ENCODE peak calls at places on chromosome 6, in four cellular contexts. Z is naive thymus-derived CD4-positive, alpha-beta T cell; M is IMR-90; W is Calu3. I is an unnamed sample.
A peak's percentile ranks its signal among the peaks of the same experiment; 100 is the strongest.

GRCh38 chr6:25013249-25013648 is 77.5 kb upstream of the RIPOR2 start:
- DNase-seq in M (no peak), Z (no peak), W (peak; percentile 33), I (no peak)

GRCh38 chr6:142323377-142323776 is 21.6 kb downstream of the ADGRG6 start:
- DNase-seq in Z (no peak), M (no peak), W (no peak), I (no peak)

GRCh38 chr6:22575190-22575589 is 5.8 kb downstream of the HDGFL1 start:
- DNase-seq in Z (no peak), M (peak; percentile 53), W (no peak), I (no peak)

GRCh38 chr6:34235605-34236422 is 859 bp upstream of the HMGA1 start:
- DNase-seq in M (peak; percentile 92), Z (peak; percentile 80), W (peak; percentile 85), I (no peak)

GRCh38 chr6:119879731-119880130 is 530.2 kb upstream of the MAN1A1 start:
- DNase-seq in W (no peak), M (no peak), Z (no peak), I (no peak)

GRCh38 chr6:87756858-87757257 is 54.8 kb upstream of the AKIRIN2 start:
- DNase-seq in Z (no peak), W (no peak), M (peak; percentile 83), I (no peak)

GRCh38 chr6:16608444-16608843 is 152.8 kb downstream of the ATXN1 start:
- DNase-seq in M (no peak), Z (no peak), W (no peak), I (no peak)

GRCh38 chr6:36914227-36914794 is 28.6 kb downstream of the C6orf89 start:
- DNase-seq in Z (no peak), M (peak; percentile 56), W (peak; percentile 88), I (no peak)

GRCh38 chr6:32692019-32692418 is 25.6 kb upstream of the HLA-DQB1 start:
- DNase-seq in W (peak; percentile 81), M (no peak), Z (peak; percentile 58), I (no peak)

GRCh38 chr6:46502486-46503119 is 11.4 kb upstream of the RCAN2 start:
- DNase-seq in Z (no peak), W (no peak), M (no peak), I (no peak)

GRCh38 chr6:90753820-90754604 is 167.1 kb upstream of the MAP3K7 start:
- DNase-seq in M (no peak), Z (no peak), W (no peak), I (no peak)

GRCh38 chr6:78583079-78583478 is 284.3 kb upstream of the IRAK1BP1 start:
- DNase-seq in W (no peak), M (no peak), Z (no peak), I (no peak)

GRCh38 chr6:166757226-166758135 is 130.4 kb upstream of the RPS6KA2 start:
- DNase-seq in M (peak; percentile 59), Z (no peak), W (no peak), I (no peak)

GRCh38 chr6:129120856-129121255 is 237.9 kb downstream of the LAMA2 start:
- DNase-seq in Z (no peak), W (no peak), M (no peak), I (no peak)

GRCh38 chr6:42898891-42899361 is 16.9 kb upstream of the PTCRA start:
- DNase-seq in M (peak; percentile 63), W (peak; percentile 86), Z (peak; percentile 62), I (no peak)

GRCh38 chr6:45843848-45844521 is 171.7 kb downstream of the CLIC5 start:
- DNase-seq in M (no peak), W (no peak), Z (no peak), I (no peak)

GRCh38 chr6:123655520-123656306 is 19.0 kb upstream of the TRDN start:
- DNase-seq in W (no peak), Z (no peak), M (no peak), I (no peak)

GRCh38 chr6:138527376-138528092 is 28.2 kb upstream of the NHSL1 start:
- DNase-seq in Z (no peak), W (no peak), M (no peak), I (no peak)

GRCh38 chr6:148934534-148934933 is 187.7 kb downstream of the UST start:
- DNase-seq in M (peak; percentile 58), Z (no peak), W (no peak), I (no peak)

GRCh38 chr6:108561742-108562502 is 1.2 kb downstream of the FOXO3 start:
- DNase-seq in M (peak; percentile 31), Z (no peak), W (peak; percentile 29), I (no peak)

I was measured in D721Med.